ENCODE peak calls at places on chromosomes 4 and X, in five cellular contexts. K is body of pancreas, P is lung, F is A673, E is cardiac fibroblast. H is an unnamed sample.

GRCh38 chr4:162793571-162793970 is 373.1 kb downstream of the NAF1 start:
- DNase-seq in E (peak), K (no peak), P (no peak), F (no peak), H (no peak)

GRCh38 chr4:68963389-68963788 is 11.8 kb upstream of the UGT2A3 start:
- DNase-seq in P (no peak), F (no peak), K (peak), E (no peak), H (no peak)

GRCh38 chr4:7780751-7781348 is 158.8 kb downstream of the AFAP1 start:
- DNase-seq in P (no peak), F (no peak), E (no peak), K (no peak), H (no peak)

GRCh38 chr4:184315675-184316359 is 98.1 kb upstream of the ENPP6 start:
- DNase-seq in P (no peak), F (no peak), E (no peak), K (no peak), H (no peak)

GRCh38 chrX:104921606-104922205 is 298.8 kb downstream of the TEX13A start:
- DNase-seq in E (no peak), K (peak), F (no peak), P (no peak), H (peak)

GRCh38 chr4:97984545-97985131 is 158.6 kb downstream of the STPG2 start:
- DNase-seq in F (peak), E (peak), K (no peak), P (no peak), H (peak)

GRCh38 chrX:83260288-83260687 is 247.8 kb upstream of the POU3F4 start:
- DNase-seq in E (no peak), F (no peak), K (no peak), P (no peak), H (no peak)

GRCh38 chr4:9771069-9771468 is 10.4 kb upstream of the DRD5 start:
- DNase-seq in K (no peak), F (no peak), E (no peak), P (no peak), H (no peak)

GRCh38 chr4:92497141-92497540 is 193.4 kb downstream of the GRID2 start:
- DNase-seq in K (no peak), F (no peak), E (no peak), P (no peak), H (no peak)

GRCh38 chrX:150018931-150019331 is 80.6 kb upstream of the EOLA2 start:
- DNase-seq in P (no peak), K (no peak), F (no peak), E (peak), H (no peak)

GRCh38 chrX:445727-446126 is 59.0 kb upstream of the PPP2R3B start:
- DNase-seq in P (no peak), E (no peak), F (no peak), K (no peak), H (no peak)

GRCh38 chr4:25970241-25970675 is 56.2 kb downstream of the SMIM20 start:
- DNase-seq in F (no peak), K (peak), P (no peak), E (peak), H (peak)

GRCh38 chrX:123084797-123085196 is 99.3 kb upstream of the GRIA3 start:
- DNase-seq in E (peak), P (no peak), K (no peak), F (no peak), H (no peak)

GRCh38 chr4:38237139-38237538 is 276.9 kb downstream of the PTTG2 start:
- DNase-seq in P (no peak), K (peak), F (no peak), E (peak), H (no peak)

GRCh38 chrX:17542123-17542522 is 167.1 kb downstream of the NHS start:
- DNase-seq in P (no peak), E (no peak), F (no peak), K (peak), H (no peak)

GRCh38 chrX:71253253-71254091 is 468 bp downstream of the ZMYM3 start:
- DNase-seq in P (no peak), E (peak), F (peak), K (peak), H (peak)
- TF ChIP-seq CTCF in P (no peak), E (peak), F (peak), K (peak), H (peak)

DNA sequence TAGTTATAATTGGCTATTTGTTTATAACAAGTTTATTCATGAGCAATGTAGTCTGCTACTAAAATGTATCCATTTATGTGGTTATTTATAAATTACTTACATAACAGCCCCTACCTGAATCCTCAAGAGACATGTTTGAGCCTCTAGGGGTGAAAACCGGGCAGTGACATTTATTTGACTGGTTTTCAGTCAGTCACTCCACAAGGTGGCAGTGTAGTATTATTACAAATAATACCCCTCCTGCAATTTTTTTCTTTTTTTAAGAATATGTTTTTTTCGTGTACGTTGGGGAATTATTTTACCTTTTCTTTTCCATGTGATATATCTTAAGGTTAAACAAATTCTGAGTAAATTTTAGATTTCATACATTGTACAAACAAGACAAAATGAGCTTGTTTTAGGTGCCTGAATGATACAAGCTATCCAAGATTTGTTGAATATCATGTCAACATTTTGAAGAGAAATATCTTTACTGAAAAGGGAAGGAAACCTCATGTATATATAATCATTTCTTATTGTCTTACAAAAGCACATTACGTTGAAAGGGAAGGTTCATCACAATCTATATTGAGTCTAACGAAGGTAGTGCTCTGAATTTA is 598.7 kb upstream of the TECRL start:
- DNase-seq in P (no peak), K (peak), F (peak), E (peak), H (peak)
- TF ChIP-seq CTCF in P (no peak), K (peak), F (peak), E (peak), H (peak)

GRCh38 chr4:17029432-17029831 is 131.0 kb upstream of the LDB2 start:
- DNase-seq in K (no peak), E (no peak), P (no peak), F (no peak), H (no peak)
- TF ChIP-seq CTCF in K (no peak), E (no peak), P (no peak), F (no peak), H (no peak)

GRCh38 chr4:171846232-171846631 is 33.0 kb downstream of the GALNTL6 start:
- DNase-seq in F (peak), P (no peak), K (peak), E (peak), H (peak)
- TF ChIP-seq CTCF in F (peak), P (peak), K (peak), E (no peak), H (peak)

GRCh38 chr4:173318648-173319211 is 15.4 kb downstream of the HMGB2 start:
- DNase-seq in P (no peak), K (no peak), E (peak), F (peak), H (no peak)
- TF ChIP-seq CTCF in P (peak), K (peak), E (no peak), F (peak), H (peak)